ENCODE peak calls at places on chromosomes 13 and 19, in four cellular contexts. One of them, this sample, is unnamed.

GRCh38 chr19:771332-771785 is 20.4 kb downstream of the MISP start:
- DNase-seq in HepG2: peak; percentile 63
- DNase-seq in GM12878: no peak
- DNase-seq in K562: peak; percentile 72
- DNase-seq in this sample: peak; percentile 75

GRCh38 chr19:5988520-5989387 is 10.8 kb upstream of the RANBP3 start:
- DNase-seq in GM12878: no peak
- DNase-seq in K562: no peak
- DNase-seq in HepG2: no peak
- DNase-seq in this sample: no peak

GRCh38 chr19:54455786-54456422 is 6.9 kb downstream of the LENG8 start:
- DNase-seq in GM12878: no peak
- DNase-seq in HepG2: no peak
- DNase-seq in K562: peak; percentile 19
- DNase-seq in this sample: no peak

GRCh38 chr13:80036845-80037504 is 304.0 kb downstream of the SPRY2 start:
- DNase-seq in K562: no peak
- DNase-seq in HepG2: no peak
- DNase-seq in GM12878: no peak
- DNase-seq in this sample: no peak

GRCh38 chr19:41699231-41699967 is 9.0 kb upstream of the CEACAM5 start:
- DNase-seq in HepG2: no peak
- DNase-seq in GM12878: no peak
- DNase-seq in K562: no peak
- DNase-seq in this sample: no peak

GRCh38 chr13:60583196-60583908 is 186.3 kb downstream of the TDRD3 start:
- DNase-seq in GM12878: no peak
- DNase-seq in HepG2: peak; percentile 13
- DNase-seq in K562: no peak
- DNase-seq in this sample: no peak

GRCh38 chr19:14383898-14384669 is 2.8 kb downstream of the ADGRE5 start:
- DNase-seq in K562: peak; percentile 65
- DNase-seq in GM12878: no peak
- DNase-seq in HepG2: no peak
- DNase-seq in this sample: no peak

GRCh38 chr19:39406656-39407393 is at the start of gene ZFP36:
- DNase-seq in GM12878: no peak
- DNase-seq in K562: peak; percentile 77
- DNase-seq in HepG2: peak; percentile 70
- DNase-seq in this sample: peak; percentile 72

GRCh38 chr19:16860118-16860517 is 28.7 kb upstream of the F2RL3 start:
- DNase-seq in HepG2: no peak
- DNase-seq in GM12878: no peak
- DNase-seq in K562: no peak
- DNase-seq in this sample: no peak

GRCh38 chr13:50085063-50085462 is 69.8 kb downstream of the KCNRG start:
- DNase-seq in HepG2: peak; percentile 20
- DNase-seq in K562: no peak
- DNase-seq in GM12878: no peak
- DNase-seq in this sample: peak; percentile 13

GRCh38 chr19:23771761-23772667 is 13.3 kb upstream of the ZNF681 start:
- DNase-seq in HepG2: no peak
- DNase-seq in K562: no peak
- DNase-seq in GM12878: no peak
- DNase-seq in this sample: no peak

GRCh38 chr19:7421941-7422744 is 66.7 kb downstream of the PEX11G start:
- DNase-seq in HepG2: no peak
- DNase-seq in GM12878: no peak
- DNase-seq in K562: no peak
- DNase-seq in this sample: no peak

GRCh38 chr19:48738557-48739399 is 1.6 kb downstream of the RASIP1 start:
- DNase-seq in K562: peak; percentile 98
- DNase-seq in HepG2: peak; percentile 92
- DNase-seq in GM12878: peak; percentile 11
- DNase-seq in this sample: peak; percentile 98

GRCh38 chr13:33172400-33172799 is 113.2 kb downstream of the STARD13 start:
- DNase-seq in GM12878: no peak
- DNase-seq in HepG2: no peak
- DNase-seq in K562: no peak
- DNase-seq in this sample: no peak

GRCh38 chr19:53945441-53945840 is 17.3 kb upstream of the CACNG8 start:
- DNase-seq in K562: peak; percentile 25
- DNase-seq in HepG2: no peak
- DNase-seq in GM12878: no peak
- DNase-seq in this sample: peak; percentile 43

GRCh38 chr13:112562786-112563383 is 25.1 kb downstream of the TUBGCP3 start:
- DNase-seq in HepG2: no peak
- DNase-seq in K562: no peak
- DNase-seq in GM12878: no peak
- DNase-seq in this sample: no peak

GRCh38 chr13:71902676-71903075 is 35.7 kb upstream of the DACH1 start:
- DNase-seq in GM12878: no peak
- DNase-seq in HepG2: no peak
- DNase-seq in K562: no peak
- DNase-seq in this sample: no peak

GRCh38 chr19:41957838-41958366 is 1.2 kb downstream of the RABAC1 start:
- DNase-seq in GM12878: no peak
- DNase-seq in HepG2: peak; percentile 81
- DNase-seq in K562: peak; percentile 87
- DNase-seq in this sample: peak; percentile 80

GRCh38 chr19:3459322-3459881 is 20.9 kb downstream of the SMIM24 start:
- DNase-seq in GM12878: no peak
- DNase-seq in K562: peak; percentile 47
- DNase-seq in HepG2: no peak
- DNase-seq in this sample: no peak

GRCh38 chr13:45718992-45719391 is 16.9 kb downstream of the CBY2 start:
- DNase-seq in HepG2: no peak
- DNase-seq in K562: no peak
- DNase-seq in GM12878: no peak
- DNase-seq in this sample: no peak

GRCh38 chr19:44748426-44749254 is at the start of gene BCL3:
- DNase-seq in GM12878: no peak
- DNase-seq in K562: peak; percentile 70
- DNase-seq in HepG2: no peak
- DNase-seq in this sample: peak; percentile 46

DNA sequence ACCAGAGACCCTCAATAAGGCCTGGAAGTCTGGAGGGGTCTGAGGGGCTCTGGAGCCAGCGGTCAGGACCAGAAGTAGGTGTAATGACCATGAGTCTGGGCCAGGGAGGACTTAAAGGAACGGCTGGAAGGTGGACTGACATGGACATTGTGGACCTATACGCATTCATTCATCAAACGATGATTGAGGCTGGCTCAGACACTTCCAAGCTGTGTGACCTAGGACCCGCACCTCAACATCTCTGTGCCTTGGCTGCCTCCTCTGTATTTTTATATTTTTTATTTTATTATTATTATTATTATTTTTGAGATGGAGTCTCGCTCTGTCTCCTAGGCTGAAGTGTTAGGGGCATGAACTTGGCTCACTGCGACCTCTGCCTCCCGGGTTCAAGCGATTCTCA is 9.3 kb upstream of the LRRC25 start:
- DNase-seq in GM12878: no peak
- DNase-seq in HepG2: no peak
- DNase-seq in K562: no peak
- DNase-seq in this sample: no peak
- TF ChIP-seq BHLHE40 in GM12878: no peak
- TF ChIP-seq BHLHE40 in HepG2: no peak
- TF ChIP-seq BHLHE40 in K562: no peak
- TF ChIP-seq BHLHE40 in this sample: no peak

DNA sequence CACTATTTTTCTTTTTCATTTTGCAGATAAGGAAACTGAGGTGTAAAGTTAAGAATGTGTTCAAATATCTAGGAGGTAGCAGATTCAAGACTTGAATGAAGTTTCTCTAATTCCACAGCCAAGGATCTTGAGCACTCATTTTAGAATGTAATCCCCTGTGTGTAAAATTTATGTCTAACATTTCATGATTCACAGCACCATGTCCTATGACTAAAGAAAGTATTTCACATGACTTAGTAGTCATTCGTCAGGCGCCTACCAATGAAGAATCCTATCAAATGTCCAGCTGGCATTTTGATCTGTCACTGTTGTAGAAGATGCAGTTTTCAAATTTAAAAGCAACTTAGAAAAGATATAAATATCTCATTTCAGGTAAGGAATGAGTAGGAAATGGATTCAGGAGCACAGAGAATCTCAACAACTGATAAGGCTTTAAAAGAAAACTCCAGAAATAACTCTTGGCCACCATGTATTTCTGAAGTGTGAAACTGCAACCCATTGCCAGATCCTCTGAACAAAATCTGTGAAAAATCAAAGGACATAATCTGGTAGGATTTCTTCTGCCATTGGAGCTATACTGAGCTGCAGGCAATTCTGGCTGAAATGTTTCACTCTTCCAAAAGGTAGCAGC is 92.3 kb downstream of the DCLK1 start:
- DNase-seq in HepG2: no peak
- DNase-seq in GM12878: no peak
- DNase-seq in K562: no peak
- DNase-seq in this sample: no peak
- TF ChIP-seq TARDBP in HepG2: no peak
- TF ChIP-seq TARDBP in GM12878: no peak
- TF ChIP-seq TARDBP in K562: no peak
- TF ChIP-seq TARDBP in this sample: no peak

GRCh38 chr19:34482380-34483250 is 1.1 kb downstream of the WTIP start:
- DNase-seq in HepG2: no peak
- DNase-seq in GM12878: no peak
- DNase-seq in K562: no peak
- DNase-seq in this sample: peak; percentile 27
- TF ChIP-seq BHLHE40 in HepG2: no peak
- TF ChIP-seq BHLHE40 in GM12878: no peak
- TF ChIP-seq BHLHE40 in K562: no peak
- TF ChIP-seq BHLHE40 in this sample: no peak

GRCh38 chr19:51247972-51248371 is 2.9 kb upstream of the SIGLECL1 start:
- DNase-seq in K562: no peak
- DNase-seq in GM12878: no peak
- DNase-seq in HepG2: no peak
- DNase-seq in this sample: no peak

GRCh38 chr19:51250786-51251452 is at the start of gene SIGLECL1:
- DNase-seq in GM12878: no peak
- DNase-seq in HepG2: no peak
- DNase-seq in K562: no peak
- DNase-seq in this sample: no peak

GRCh38 chr19:51251453-51251790 is 542 bp downstream of the SIGLECL1 start:
- DNase-seq in HepG2: no peak
- DNase-seq in GM12878: no peak
- DNase-seq in K562: no peak
- DNase-seq in this sample: no peak

GRCh38 chr19:51242881-51243280 is 8.0 kb upstream of the SIGLECL1 start:
- DNase-seq in K562: no peak
- DNase-seq in HepG2: no peak
- DNase-seq in GM12878: no peak
- DNase-seq in this sample: no peak

GRCh38 chr19:51246153-51246552 is 4.7 kb upstream of the SIGLECL1 start:
- DNase-seq in K562: no peak
- DNase-seq in GM12878: no peak
- DNase-seq in HepG2: peak; percentile 3
- DNase-seq in this sample: no peak
- TF ChIP-seq TARDBP in K562: no peak
- TF ChIP-seq TARDBP in GM12878: no peak
- TF ChIP-seq TARDBP in HepG2: no peak
- TF ChIP-seq TARDBP in this sample: no peak

DNA sequence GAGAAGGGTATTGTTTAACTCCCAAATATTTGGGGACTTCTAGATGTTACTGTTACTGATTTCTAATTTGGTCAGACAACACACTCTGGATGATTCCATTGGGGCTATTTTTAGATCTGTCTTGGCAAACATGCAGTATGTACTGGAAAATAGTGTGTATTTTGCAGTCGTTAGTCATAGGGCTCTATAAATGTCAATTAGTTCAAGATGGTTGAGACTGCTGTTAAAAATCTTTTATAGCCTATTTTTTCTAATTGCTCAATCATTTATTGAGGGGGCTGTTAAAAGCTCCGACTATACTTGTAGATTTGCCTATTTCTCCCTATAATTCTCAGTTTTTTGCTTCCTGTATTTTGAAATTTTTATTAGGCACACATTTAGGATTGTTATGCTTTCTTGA is 31.4 kb downstream of the PPP5C start:
- DNase-seq in K562: no peak
- DNase-seq in HepG2: no peak
- DNase-seq in GM12878: no peak
- DNase-seq in this sample: no peak
- TF ChIP-seq BHLHE40 in K562: no peak
- TF ChIP-seq BHLHE40 in HepG2: no peak
- TF ChIP-seq BHLHE40 in GM12878: no peak
- TF ChIP-seq BHLHE40 in this sample: no peak

GRCh38 chr13:110445722-110446569 is 115.6 kb downstream of the RAB20 start:
- DNase-seq in GM12878: no peak
- DNase-seq in HepG2: no peak
- DNase-seq in K562: no peak
- DNase-seq in this sample: no peak
- TF ChIP-seq TARDBP in GM12878: no peak
- TF ChIP-seq TARDBP in HepG2: no peak
- TF ChIP-seq TARDBP in K562: no peak
- TF ChIP-seq TARDBP in this sample: no peak

DNA sequence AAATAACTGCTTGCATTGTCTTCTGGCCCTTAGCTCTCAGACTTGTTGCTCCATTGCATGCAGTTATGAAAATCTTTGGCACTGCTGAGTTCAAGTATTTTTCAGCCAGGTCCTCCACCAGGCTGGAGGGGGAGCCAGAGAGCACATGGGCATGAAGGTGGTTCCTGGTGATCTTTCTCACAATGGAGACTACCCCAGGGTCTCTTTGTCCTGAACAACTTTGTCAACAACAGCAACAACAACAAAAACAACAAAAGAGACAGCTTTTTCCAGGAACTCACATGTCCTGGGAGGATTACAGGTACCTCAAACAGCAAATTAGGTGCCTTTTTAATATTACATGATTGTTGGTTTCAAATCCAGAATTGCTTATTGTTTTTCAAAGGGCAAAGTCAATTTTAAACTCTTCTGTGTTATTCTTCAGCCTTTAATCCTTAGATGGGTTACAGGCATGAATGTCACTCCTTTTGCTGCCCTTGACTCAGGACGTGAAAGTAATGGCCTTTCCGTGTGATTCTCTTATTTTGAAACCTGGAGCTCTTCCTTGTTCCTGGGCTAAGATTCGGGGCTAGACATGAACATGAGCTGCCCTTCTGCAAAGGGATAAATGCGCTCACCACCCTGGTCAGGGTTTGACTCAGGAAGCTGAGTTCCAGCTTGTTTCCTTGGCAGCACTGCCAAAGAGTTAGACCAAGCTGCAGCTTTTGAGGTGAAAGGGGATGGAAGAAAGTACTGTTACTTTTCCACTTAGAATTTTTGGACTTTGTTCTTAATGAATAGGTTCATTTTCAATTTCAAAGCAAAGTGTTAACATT is 1.8 kb downstream of the RGCC start:
- DNase-seq in GM12878: no peak
- DNase-seq in K562: peak; percentile 51
- DNase-seq in HepG2: peak; percentile 30
- DNase-seq in this sample: peak; percentile 62
- TF ChIP-seq BHLHE40 in GM12878: no peak
- TF ChIP-seq BHLHE40 in K562: no peak
- TF ChIP-seq BHLHE40 in HepG2: no peak
- TF ChIP-seq BHLHE40 in this sample: no peak

GRCh38 chr13:25409938-25410337 is 38.2 kb downstream of the ATP8A2 start:
- DNase-seq in K562: no peak
- DNase-seq in HepG2: no peak
- DNase-seq in GM12878: no peak
- DNase-seq in this sample: no peak
- TF ChIP-seq TARDBP in K562: no peak
- TF ChIP-seq TARDBP in HepG2: no peak
- TF ChIP-seq TARDBP in GM12878: no peak
- TF ChIP-seq TARDBP in this sample: no peak

GRCh38 chr19:29492761-29493160 is 33.0 kb upstream of the VSTM2B start:
- DNase-seq in K562: no peak
- DNase-seq in GM12878: no peak
- DNase-seq in HepG2: no peak
- DNase-seq in this sample: no peak
- TF ChIP-seq BHLHE40 in K562: no peak
- TF ChIP-seq BHLHE40 in GM12878: no peak
- TF ChIP-seq BHLHE40 in HepG2: no peak
- TF ChIP-seq BHLHE40 in this sample: no peak